ENCODE peak calls at places on chromosomes 5 and 9, in five cellular contexts. X is AG08396; T is left colon; F is activated effector memory CD4-positive, alpha-beta T cell treated with Interleukin-2 at 50 U/mL for 16 hours; U is T-cell. P is an unnamed sample.

GRCh38 chr5:85320495-85320894 is 935.8 kb upstream of the EDIL3 start:
- DNase-seq in X (no peak), T (no peak), F (no peak), U (no peak), P (no peak)

GRCh38 chr5:129082225-129083136 is 12.1 kb upstream of the ISOC1 start:
- DNase-seq in X (no peak), T (no peak), F (no peak), U (no peak), P (no peak)

GRCh38 chr5:93079046-93079445 is 502.0 kb downstream of the NR2F1-AS1 start:
- DNase-seq in X (no peak), T (no peak), F (no peak), U (no peak), P (no peak)

GRCh38 chr5:176768174-176768970 is 42.0 kb upstream of the UNC5A start:
- DNase-seq in X (no peak), T (no peak), F (no peak), U (no peak), P (no peak)

GRCh38 chr9:4755026-4755609 is 14.1 kb upstream of the AK3 start:
- DNase-seq in X (no peak), T (no peak), F (no peak), U (no peak), P (no peak)

GRCh38 chr5:153831976-153832375 is 206.7 kb downstream of the FAM114A2 start:
- DNase-seq in X (peak), T (no peak), F (no peak), U (no peak), P (peak)

GRCh38 chr9:129561594-129562281 is 59.2 kb downstream of the C9orf50 start:
- DNase-seq in X (peak), T (no peak), F (no peak), U (no peak), P (no peak)

GRCh38 chr5:66807743-66808142 is 211.6 kb downstream of the MAST4 start:
- DNase-seq in X (peak), T (no peak), F (no peak), U (no peak), P (no peak)

GRCh38 chr5:115109840-115110239 is 59.9 kb downstream of the TRIM36 start:
- DNase-seq in X (no peak), T (no peak), F (no peak), U (no peak), P (no peak)

GRCh38 chr9:87678650-87679355 is 47.1 kb upstream of the CTSL start:
- DNase-seq in X (peak), T (no peak), F (peak), U (no peak), P (peak)

GRCh38 chr9:98879958-98880300 is 63.8 kb upstream of the COL15A1 start:
- DNase-seq in X (no peak), T (no peak), F (no peak), U (no peak), P (no peak)

P was measured in GM18507.